ENCODE peak calls at places on chromosomes 16 and 17, in eight cellular contexts. Z, L, S, P, U, B, H and C are unnamed samples.

GRCh38 chr16:7482028-7482427 is 149.4 kb downstream of the RBFOX1 start:
- DNase-seq in Z (no peak), L (no peak), S (no peak), P (no peak), U (no peak), B (no peak), H (no peak), C (no peak)

GRCh38 chr16:4694664-4695451 is 1.5 kb downstream of the NUDT16L1 start:
- DNase-seq in Z (no peak), L (no peak), S (no peak), P (no peak), U (no peak), B (no peak), H (no peak), C (no peak)

GRCh38 chr17:81557276-81558114 is 5.3 kb upstream of the FAAP100 start:
- DNase-seq in Z (no peak), L (no peak), S (no peak), P (no peak), U (no peak), B (no peak), H (no peak), C (no peak)

GRCh38 chr17:78798695-78799559 is 16.9 kb upstream of the CYTH1 start:
- DNase-seq in Z (peak; percentile 32), L (no peak), S (no peak), P (peak; percentile 43), U (peak; percentile 28), B (peak; percentile 45), H (peak; percentile 38), C (peak; percentile 47)

GRCh38 chr17:13321932-13322701 is 279.6 kb downstream of the HS3ST3A1 start:
- DNase-seq in Z (no peak), L (no peak), S (no peak), P (no peak), U (no peak), B (no peak), H (no peak), C (no peak)

GRCh38 chr16:56657555-56658430 is at the start of gene MT1F:
- DNase-seq in Z (peak; percentile 14), L (peak; percentile 86), S (peak; percentile 83), P (peak; percentile 89), U (peak; percentile 35), B (peak; percentile 36), H (peak; percentile 15), C (peak; percentile 78)

GRCh38 chr17:27756467-27757371 is 43.6 kb downstream of the NOS2 start:
- DNase-seq in Z (peak; percentile 48), L (peak; percentile 86), S (no peak), P (peak; percentile 64), U (peak; percentile 52), B (peak; percentile 36), H (no peak), C (peak; percentile 68)

GRCh38 chr16:48846277-48846676 is 236.3 kb upstream of the N4BP1 start:
- DNase-seq in Z (no peak), L (no peak), S (no peak), P (no peak), U (no peak), B (no peak), H (no peak), C (no peak)

GRCh38 chr17:1736348-1737281 is 6.1 kb upstream of the SERPINF2 start:
- DNase-seq in Z (peak; percentile 82), L (no peak), S (no peak), P (no peak), U (no peak), B (no peak), H (no peak), C (peak; percentile 91)

GRCh38 chr17:81002409-81003361 is 11.0 kb downstream of the CHMP6 start:
- DNase-seq in Z (peak; percentile 72), L (no peak), S (no peak), P (no peak), U (peak; percentile 64), B (no peak), H (peak; percentile 51), C (peak; percentile 59)

GRCh38 chr17:333626-334396 is 18.8 kb downstream of the RPH3AL start:
- DNase-seq in Z (peak; percentile 19), L (peak; percentile 69), S (no peak), P (peak; percentile 74), U (peak; percentile 82), B (no peak), H (peak; percentile 39), C (no peak)

GRCh38 chr16:83926726-83927397 is 26.2 kb upstream of the OSGIN1 start:
- DNase-seq in Z (peak; percentile 53), L (peak; percentile 98), S (peak; percentile 89), P (peak; percentile 85), U (peak; percentile 54), B (peak; percentile 9), H (peak; percentile 31), C (peak; percentile 61)

GRCh38 chr17:27494192-27495091 is 38.2 kb downstream of the KSR1 start:
- DNase-seq in Z (peak; percentile 74), L (no peak), S (peak; percentile 84), P (peak; percentile 69), U (peak; percentile 30), B (no peak), H (peak; percentile 49), C (peak; percentile 46)

GRCh38 chr17:57672205-57672632 is 72.9 kb downstream of the CCDC182 start:
- DNase-seq in Z (no peak), L (no peak), S (no peak), P (no peak), U (no peak), B (no peak), H (peak; percentile 57), C (no peak)
- TF ChIP-seq EZH2 in Z (no peak), L (no peak), S (no peak), P (no peak), U (no peak), B (no peak), H (no peak), C (no peak)

GRCh38 chr17:43574348-43574747 is 28.2 kb upstream of the ETV4 start:
- DNase-seq in Z (no peak), L (no peak), S (no peak), P (no peak), U (no peak), B (no peak), H (no peak), C (no peak)
- H3K27ac ChIP-seq in Z (no peak overlapping the region), L (no peak overlapping the region), S (no peak overlapping the region), P (no peak overlapping the region), U (no peak overlapping the region), B (no peak overlapping the region), H (no peak overlapping the region), C (no peak overlapping the region)

GRCh38 chr16:28300327-28300726 is 8.0 kb downstream of the SBK1 start:
- DNase-seq in Z (no peak), L (no peak), S (no peak), P (no peak), U (no peak), B (no peak), H (no peak), C (no peak)
- H3K36me3 ChIP-seq in Z (no peaks in the 10 kb centered on the region), L (no peaks in the 10 kb centered on the region), S (no peaks in the 10 kb centered on the region), P (no peaks in the 10 kb centered on the region), U (no peaks in the 10 kb centered on the region), B (no peaks in the 10 kb centered on the region), H (no peaks in the 10 kb centered on the region), C (no peaks in the 10 kb centered on the region)

DNA sequence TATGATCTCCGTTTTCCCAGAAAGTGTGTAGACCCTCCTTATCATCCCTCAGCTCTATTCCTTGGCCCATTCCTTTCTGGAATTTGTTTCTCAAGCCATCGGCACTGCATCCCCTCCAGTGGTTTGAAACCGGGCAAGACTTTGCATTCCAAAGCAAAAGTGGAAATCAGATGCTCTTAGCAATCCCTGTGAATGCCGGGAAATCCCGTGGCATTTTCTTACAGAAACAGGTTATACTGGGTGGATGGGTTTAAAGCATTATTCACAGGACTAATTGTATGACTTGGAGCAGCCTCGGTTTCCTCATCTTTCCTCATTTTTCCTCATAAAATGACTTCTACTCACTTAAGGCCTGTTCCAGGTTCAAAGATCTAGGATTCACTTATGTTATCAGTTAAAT is 52.0 kb downstream of the MAP2K6 start:
- DNase-seq in Z (no peak), L (no peak), S (peak; percentile 53), P (peak; percentile 21), U (no peak), B (no peak), H (no peak), C (no peak)
- TF ChIP-seq EZH2 in Z (no peak), L (no peak), S (no peak), P (no peak), U (no peak), B (no peak), H (no peak), C (no peak)

GRCh38 chr16:11795887-11796226 is 1.2 kb downstream of the ZC3H7A start:
- DNase-seq in Z (no peak), L (no peak), S (no peak), P (no peak), U (no peak), B (no peak), H (no peak), C (no peak)
- H3K27ac ChIP-seq in Z (peak overlapping the region; percentile 92), L (no peak overlapping the region), S (no peak overlapping the region), P (peak overlapping the region; percentile 2), U (peak overlapping the region; percentile 87), B (peak overlapping the region; percentile 77), H (peak overlapping the region; percentile 86), C (peak overlapping the region; percentile 85)

GRCh38 chr16:58127634-58128033 is 1.5 kb downstream of the CFAP20 start:
- DNase-seq in Z (no peak), L (no peak), S (no peak), P (no peak), U (peak; percentile 15), B (no peak), H (no peak), C (no peak)

GRCh38 chr16:58125781-58126335 is 3.3 kb downstream of the CFAP20 start:
- DNase-seq in Z (no peak), L (no peak), S (no peak), P (no peak), U (no peak), B (no peak), H (no peak), C (no peak)

GRCh38 chr16:58128181-58128631 is 975 bp downstream of the CFAP20 start:
- DNase-seq in Z (no peak), L (no peak), S (no peak), P (peak; percentile 17), U (no peak), B (peak; percentile 9), H (no peak), C (no peak)

GRCh38 chr16:58126451-58126968 is 2.7 kb downstream of the CFAP20 start:
- DNase-seq in Z (no peak), L (no peak), S (no peak), P (no peak), U (no peak), B (no peak), H (no peak), C (no peak)

DNA sequence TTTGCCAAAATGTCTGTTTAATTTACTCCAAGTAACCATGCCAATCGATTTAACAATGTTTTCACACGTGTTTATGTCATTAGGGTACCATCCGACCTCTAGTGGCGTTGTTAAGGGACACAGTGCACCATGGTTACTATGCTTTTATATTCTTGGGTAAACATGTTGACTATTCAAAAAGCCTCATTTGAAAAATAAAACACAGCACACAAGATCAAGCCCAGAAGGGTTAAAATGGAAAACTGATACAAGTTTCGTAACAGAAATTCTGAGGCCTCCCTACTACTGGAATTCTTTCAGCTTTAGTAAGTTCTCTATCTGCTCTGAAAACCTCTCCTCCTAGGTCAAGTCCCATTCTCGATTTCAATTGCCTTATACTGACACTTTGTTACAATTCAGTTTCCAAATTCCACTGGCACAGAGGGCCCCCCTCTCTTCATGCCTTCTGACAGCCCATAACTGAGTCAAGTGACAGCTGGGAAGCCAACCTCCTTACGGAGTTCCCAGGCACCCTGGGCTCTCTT is 2.1 kb downstream of the CFAP20 start:
- DNase-seq in Z (peak; percentile 68), L (no peak), S (no peak), P (peak; percentile 26), U (peak; percentile 84), B (peak; percentile 33), H (peak; percentile 39), C (peak; percentile 52)
- H3K36me3 ChIP-seq in Z (no peaks in the 10 kb centered on the region), L (no peaks in the 10 kb centered on the region), S (no peaks in the 10 kb centered on the region), P (no peaks in the 10 kb centered on the region), U (no peaks in the 10 kb centered on the region), B (no peaks in the 10 kb centered on the region), H (no peaks in the 10 kb centered on the region), C (no peaks in the 10 kb centered on the region)